ENCODE peak calls at places on chromosomes 16 and 17, in nine cellular contexts. O is adrenal gland; H is pancreas; S is small intestine; Z is upper lobe of right lung; T is ascending aorta; V is left ventricle myocardium inferior; D is stomach; A is CD4-positive, CD25-positive, alpha-beta regulatory T cell. N is an unnamed sample.

GRCh38 chr16:4787627-4788482 is at the start of gene SEPTIN12:
- DNase-seq in O (no peak), H (no peak), S (no peak), Z (no peak), T (no peak), V (no peak), D (no peak), A (no peak), N (no peak)

GRCh38 chr16:9012848-9013507 is 49.3 kb upstream of the USP7 start:
- DNase-seq in O (no peak), H (no peak), S (no peak), Z (no peak), T (no peak), V (no peak), D (no peak), A (no peak), N (peak; percentile 45)

GRCh38 chr16:10601444-10602401 is 21.3 kb upstream of the EMP2 start:
- DNase-seq in O (no peak), H (no peak), S (peak; percentile 75), Z (peak; percentile 85), T (no peak), V (peak; percentile 41), D (no peak), A (no peak), N (peak; percentile 85)

GRCh38 chr16:50282010-50282538 is 15.7 kb downstream of the ADCY7 start:
- DNase-seq in O (peak; percentile 50), H (peak; percentile 75), S (peak; percentile 53), Z (peak; percentile 91), T (peak; percentile 84), V (peak; percentile 77), D (peak; percentile 69), A (peak; percentile 16), N (peak; percentile 90)

GRCh38 chr16:85699628-85700027 is 10.9 kb upstream of the GINS2 start:
- DNase-seq in O (no peak), H (no peak), S (no peak), Z (no peak), T (no peak), V (peak; percentile 34), D (no peak), A (no peak), N (peak; percentile 68)

GRCh38 chr16:46573008-46573833 is 48.0 kb downstream of the SHCBP1 start:
- DNase-seq in O (no peak), H (no peak), S (no peak), Z (no peak), T (no peak), V (no peak), D (no peak), A (no peak), N (no peak)

GRCh38 chr17:50613007-50613406 is 21.7 kb upstream of the ABCC3 start:
- DNase-seq in O (no peak), H (no peak), S (no peak), Z (no peak), T (no peak), V (no peak), D (no peak), A (no peak), N (no peak)

GRCh38 chr17:7056386-7056785 is 12.5 kb upstream of the SLC16A11 start:
- DNase-seq in O (no peak), H (no peak), S (no peak), Z (no peak), T (no peak), V (no peak), D (no peak), A (no peak), N (no peak)

GRCh38 chr17:81037783-81038733 is 3.1 kb downstream of the BAIAP2 start:
- DNase-seq in O (no peak), H (peak; percentile 60), S (no peak), Z (no peak), T (no peak), V (no peak), D (peak; percentile 84), A (no peak), N (no peak)

GRCh38 chr16:71359431-71359830 is 908 bp downstream of the CALB2 start:
- DNase-seq in O (no peak), H (no peak), S (no peak), Z (no peak), T (no peak), V (no peak), D (no peak), A (no peak), N (no peak)

GRCh38 chr17:70906808-70907207 is 737.5 kb downstream of the KCNJ2 start:
- DNase-seq in O (no peak), H (no peak), S (no peak), Z (no peak), T (no peak), V (peak; percentile 20), D (no peak), A (no peak), N (peak; percentile 58)

DNA sequence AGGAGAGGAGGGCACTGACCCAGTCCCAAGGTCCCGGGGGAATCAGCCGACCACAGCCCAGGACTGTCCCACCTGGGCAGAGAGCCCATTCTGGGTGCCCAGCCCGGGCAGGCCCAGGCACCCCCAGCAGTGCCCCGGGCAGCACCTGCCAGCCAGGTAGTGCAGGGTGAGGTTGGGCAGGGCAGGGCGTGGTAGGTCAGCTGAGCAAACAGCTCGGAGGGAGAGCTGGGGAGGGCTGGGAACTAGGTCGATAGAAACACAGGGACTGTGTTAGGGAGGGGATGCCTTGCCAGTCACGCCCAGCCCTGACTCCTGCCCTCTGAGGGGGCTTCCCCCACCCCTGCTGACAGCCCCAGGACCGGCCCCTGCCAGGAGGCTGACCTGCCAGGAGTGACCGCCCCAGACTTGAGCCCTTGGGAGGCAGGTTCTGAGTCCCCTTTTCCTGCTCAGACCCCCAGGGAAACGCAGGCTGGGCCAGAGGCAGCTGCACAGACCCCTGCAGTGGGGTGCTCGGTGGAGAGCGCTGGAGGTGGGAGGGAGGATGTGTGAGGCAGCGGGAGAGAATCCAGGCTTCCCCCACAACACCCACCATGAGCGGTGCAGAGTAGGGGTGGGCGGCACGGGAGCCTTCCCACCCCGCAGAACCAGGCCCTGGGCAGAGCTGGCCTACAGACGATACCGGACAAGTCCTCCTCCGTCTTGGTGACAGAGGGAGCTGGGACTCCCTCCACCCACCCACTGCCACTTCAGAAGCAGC is 4.7 kb downstream of the HS3ST6 start:
- DNase-seq in O (no peak), H (peak; percentile 76), S (peak; percentile 93), Z (peak; percentile 75), T (no peak), V (no peak), D (peak; percentile 83), A (no peak), N (no peak)
- H3K4me1 ChIP-seq in O (no peaks in the 10 kb centered on the region), H (peaks cover 4% of the 10 kb centered on the region), S (peaks cover 3% of the 10 kb centered on the region), Z (peaks cover 5% of the 10 kb centered on the region), T (no peaks in the 10 kb centered on the region), V (peaks cover 3% of the 10 kb centered on the region), D (peaks cover 6% of the 10 kb centered on the region), A (no peaks in the 10 kb centered on the region), N (peaks cover 2% of the 10 kb centered on the region)

DNA sequence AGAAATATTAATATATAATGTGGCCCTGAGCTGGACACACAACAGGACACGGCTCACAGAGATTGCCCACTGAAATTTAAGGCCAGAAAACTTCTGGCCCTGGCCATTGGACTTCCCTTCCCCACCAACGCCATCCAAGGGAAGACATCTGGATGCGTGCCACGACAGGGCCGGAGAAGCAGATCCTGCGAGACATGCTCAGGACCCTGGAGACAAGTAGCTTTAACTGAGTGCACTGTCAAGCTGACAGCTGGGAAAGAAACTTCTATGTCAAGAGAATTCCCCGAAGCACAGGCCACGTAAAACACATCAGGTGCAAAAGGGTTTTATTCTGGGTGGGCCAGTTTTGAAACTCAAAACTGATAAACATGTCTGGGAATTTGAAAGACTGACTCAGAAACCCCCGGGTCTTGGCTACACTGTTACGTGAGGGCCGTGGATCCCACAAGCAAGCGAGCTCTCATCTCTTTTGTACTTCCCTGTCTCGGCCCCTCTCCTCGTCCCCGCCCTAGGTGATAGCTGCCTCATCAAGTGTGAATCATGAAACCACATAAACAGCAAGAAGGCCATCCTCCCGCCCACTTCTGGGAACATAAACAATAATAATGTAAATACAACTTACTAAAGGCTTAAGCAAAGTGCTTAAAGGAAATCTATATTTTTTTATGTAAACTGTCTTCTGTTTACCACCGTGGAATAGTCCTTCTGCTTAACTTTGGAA is 405.8 kb upstream of the MAF start:
- DNase-seq in O (no peak), H (no peak), S (no peak), Z (no peak), T (no peak), V (peak; percentile 42), D (no peak), A (no peak), N (peak; percentile 2)
- H3K4me1 ChIP-seq in O (no peaks in the 10 kb centered on the region), H (no peaks in the 10 kb centered on the region), S (peaks cover 5% of the 10 kb centered on the region), Z (no peaks in the 10 kb centered on the region), T (no peaks in the 10 kb centered on the region), V (no peaks in the 10 kb centered on the region), D (no peaks in the 10 kb centered on the region), A (no peaks in the 10 kb centered on the region), N (no peaks in the 10 kb centered on the region)

DNA sequence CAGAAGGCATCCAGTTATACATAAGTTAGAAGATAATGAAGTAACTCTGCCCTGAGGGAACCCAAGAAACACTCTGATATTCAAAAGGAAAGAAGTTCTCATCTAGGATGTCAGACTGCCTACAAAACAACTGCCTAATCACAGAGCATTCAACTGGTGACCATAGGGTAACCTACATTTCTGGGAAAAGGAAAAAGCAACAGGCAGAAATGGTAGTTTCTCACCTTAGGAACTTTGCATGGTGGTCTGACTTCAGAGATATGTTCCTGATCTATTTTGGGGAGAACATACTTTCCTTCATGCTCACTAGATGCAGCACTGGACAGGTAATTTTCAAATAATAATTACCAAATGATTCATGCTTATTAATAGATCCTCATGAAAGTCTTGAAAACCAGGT is 16.5 kb downstream of the RNF43 start:
- DNase-seq in O (no peak), H (no peak), S (no peak), Z (no peak), T (no peak), V (no peak), D (no peak), A (no peak), N (no peak)
- H3K4me1 ChIP-seq in O (peaks cover 32% of the 10 kb centered on the region), H (peaks cover 19% of the 10 kb centered on the region), S (no peaks in the 10 kb centered on the region), Z (no peaks in the 10 kb centered on the region), T (no peaks in the 10 kb centered on the region), V (no peaks in the 10 kb centered on the region), D (no peaks in the 10 kb centered on the region), A (no peaks in the 10 kb centered on the region), N (peaks cover 20% of the 10 kb centered on the region)

GRCh38 chr16:17287401-17287800 is 183.4 kb downstream of the XYLT1 start:
- DNase-seq in O (no peak), H (no peak), S (no peak), Z (no peak), T (no peak), V (no peak), D (no peak), A (no peak), N (peak; percentile 23)

GRCh38 chr16:17289671-17290070 is 181.1 kb downstream of the XYLT1 start:
- DNase-seq in O (no peak), H (no peak), S (no peak), Z (no peak), T (no peak), V (no peak), D (no peak), A (no peak), N (no peak)

GRCh38 chr16:17283022-17283421 is 187.7 kb downstream of the XYLT1 start:
- DNase-seq in O (no peak), H (no peak), S (no peak), Z (no peak), T (no peak), V (no peak), D (no peak), A (no peak), N (no peak)

GRCh38 chr16:17289050-17289449 is 181.7 kb downstream of the XYLT1 start:
- DNase-seq in O (no peak), H (no peak), S (no peak), Z (no peak), T (no peak), V (no peak), D (no peak), A (no peak), N (no peak)

GRCh38 chr16:17286443-17286842 is 184.3 kb downstream of the XYLT1 start:
- DNase-seq in O (no peak), H (no peak), S (no peak), Z (no peak), T (no peak), V (no peak), D (no peak), A (no peak), N (no peak)
- H3K4me1 ChIP-seq in O (no peaks in the 10 kb centered on the region), H (no peaks in the 10 kb centered on the region), S (peaks cover 3% of the 10 kb centered on the region), Z (no peaks in the 10 kb centered on the region), T (peaks cover 4% of the 10 kb centered on the region), V (peaks cover 9% of the 10 kb centered on the region), D (no peaks in the 10 kb centered on the region), A (no peaks in the 10 kb centered on the region), N (peaks cover 8% of the 10 kb centered on the region)

N was measured in cardiac muscle cell.